ENCODE peak calls at places on chromosomes 3 and 15, in eight cellular contexts. N is GOT3; V is H7; J is cardiac fibroblast; F is stimulated activated CD8-positive, alpha-beta memory T cell treated with anti-CD3 and anti-CD28 coated beads, Interleukin-7, amount 100 ng/mL, for 24 hours; M is cardiac muscle cell; I is B cell; S is stimulated activated naive B cell treated with anti-CD40 and anti-IgM and Interleukin-4, amounts not matched to agents 10 μg/mL and 1 μg/mL and 100 μg/mL, for 72 hours. B is an unnamed sample.

GRCh38 chr3:194870394-194871110 is 184.9 kb downstream of the FAM43A start:
- DNase-seq in N (no peak), V (no peak), J (peak), F (no peak), M (peak), I (no peak), S (no peak), B (peak)

GRCh38 chr3:38662544-38662943 is 13.1 kb upstream of the SCN5A start:
- DNase-seq in N (no peak), V (peak), J (peak), F (no peak), M (no peak), I (no peak), S (no peak), B (no peak)

GRCh38 chr3:177144922-177145321 is 52.4 kb downstream of the TBL1XR1 start:
- DNase-seq in N (no peak), V (no peak), J (no peak), F (no peak), M (no peak), I (peak), S (no peak), B (no peak)

GRCh38 chr3:158094917-158095301 is 11.3 kb downstream of the SHOX2 start:
- DNase-seq in N (no peak), V (peak), J (no peak), F (no peak), M (no peak), I (no peak), S (no peak), B (no peak)

GRCh38 chr3:21484323-21485154 is 266.5 kb downstream of the ZNF385D start:
- DNase-seq in N (no peak), V (peak), J (peak), F (no peak), M (peak), I (no peak), S (no peak), B (peak)

GRCh38 chr3:183253364-183253960 is 409 bp downstream of the B3GNT5 start:
- DNase-seq in N (no peak), V (peak), J (peak), F (no peak), M (peak), I (peak), S (no peak), B (peak)

GRCh38 chr3:43142472-43142871 is 36.6 kb upstream of the POMGNT2 start:
- DNase-seq in N (no peak), V (no peak), J (no peak), F (no peak), M (no peak), I (no peak), S (no peak), B (no peak)

GRCh38 chr15:22831473-22831872 is 7.0 kb upstream of the NIPA2 start:
- DNase-seq in N (no peak), V (no peak), J (peak), F (no peak), M (no peak), I (no peak), S (no peak), B (no peak)

GRCh38 chr15:91853501-91853967 is at the start of gene SLCO3A1:
- DNase-seq in N (no peak), V (peak), J (peak), F (no peak), M (peak), I (peak), S (peak), B (peak)

GRCh38 chr3:72439321-72440183 is 408.7 kb downstream of the SHQ1 start:
- DNase-seq in N (no peak), V (no peak), J (no peak), F (no peak), M (no peak), I (no peak), S (no peak), B (no peak)

GRCh38 chr3:27724459-27725197 is 2.5 kb upstream of the EOMES start:
- DNase-seq in N (no peak), V (peak), J (no peak), F (no peak), M (peak), I (no peak), S (no peak), B (no peak)